ENCODE peak calls at places on chromosomes 5 and 9, in four cellular contexts. L is K562, X is stomach, I is tibial nerve. Y is an unnamed sample.
A peak's percentile ranks its signal among the peaks of the same experiment; 100 is the strongest.

GRCh38 chr9:17962747-17963146 is 383.9 kb downstream of the SH3GL2 start:
- DNase-seq in L (no peak), X (no peak), I (peak; percentile 11), Y (no peak)

GRCh38 chr5:109328626-109329025 is 81.1 kb downstream of the PJA2 start:
- DNase-seq in L (no peak), X (no peak), I (no peak), Y (no peak)

GRCh38 chr5:13946111-13946510 is 1.6 kb upstream of the DNAH5 start:
- DNase-seq in L (no peak), X (no peak), I (no peak), Y (no peak)

GRCh38 chr9:130426883-130427282 is 17.9 kb upstream of the ASS1 start:
- DNase-seq in L (no peak), X (no peak), I (no peak), Y (peak; percentile 60)

GRCh38 chr5:169164481-169164925 is 136.4 kb downstream of the SLIT3 start:
- DNase-seq in L (no peak), X (peak; percentile 74), I (no peak), Y (no peak)

GRCh38 chr9:89661956-89662717 is 57.3 kb downstream of the GADD45G start:
- DNase-seq in L (peak; percentile 58), X (peak; percentile 99), I (peak; percentile 96), Y (peak; percentile 98)

GRCh38 chr5:68368686-68369359 is 153.3 kb downstream of the PIK3R1 start:
- DNase-seq in L (no peak), X (no peak), I (no peak), Y (no peak)

GRCh38 chr5:121630402-121630801 is 221.3 kb upstream of the FTMT start:
- DNase-seq in L (no peak), X (no peak), I (no peak), Y (no peak)

GRCh38 chr9:124045076-124045829 is 33.7 kb downstream of the LHX2 start:
- DNase-seq in L (peak; percentile 37), X (peak; percentile 51), I (no peak), Y (peak; percentile 73)

GRCh38 chr9:113345165-113345564 is 4.2 kb upstream of the BSPRY start:
- DNase-seq in L (no peak), X (no peak), I (no peak), Y (no peak)

GRCh38 chr5:51518607-51519006 is 135.4 kb downstream of the ISL1 start:
- DNase-seq in L (no peak), X (no peak), I (no peak), Y (no peak)

GRCh38 chr5:138033275-138033808 is 463 bp upstream of the FAM13B start:
- DNase-seq in L (no peak), X (no peak), I (peak; percentile 17), Y (peak; percentile 64)

GRCh38 chr9:972512-973294 is 3.8 kb upstream of the DMRT3 start:
- DNase-seq in L (no peak), X (no peak), I (no peak), Y (no peak)

GRCh38 chr9:135971892-135972291 is 10.7 kb upstream of the UBAC1 start:
- DNase-seq in L (peak; percentile 87), X (peak; percentile 81), I (no peak), Y (no peak)

GRCh38 chr9:72542917-72543316 is 21.5 kb downstream of the TMC1 start:
- DNase-seq in L (no peak), X (no peak), I (no peak), Y (no peak)

GRCh38 chr9:38422555-38423245 is 1.6 kb downstream of the IGFBPL1 start:
- DNase-seq in L (no peak), X (no peak), I (no peak), Y (no peak)

GRCh38 chr9:38423273-38423938 is 848 bp downstream of the IGFBPL1 start:
- DNase-seq in L (no peak), X (no peak), I (no peak), Y (no peak)

GRCh38 chr9:38421498-38422211 is 2.6 kb downstream of the IGFBPL1 start:
- DNase-seq in L (no peak), X (no peak), I (no peak), Y (no peak)

GRCh38 chr9:38424918-38425317 is 664 bp upstream of the IGFBPL1 start:
- DNase-seq in L (no peak), X (no peak), I (no peak), Y (no peak)

DNA sequence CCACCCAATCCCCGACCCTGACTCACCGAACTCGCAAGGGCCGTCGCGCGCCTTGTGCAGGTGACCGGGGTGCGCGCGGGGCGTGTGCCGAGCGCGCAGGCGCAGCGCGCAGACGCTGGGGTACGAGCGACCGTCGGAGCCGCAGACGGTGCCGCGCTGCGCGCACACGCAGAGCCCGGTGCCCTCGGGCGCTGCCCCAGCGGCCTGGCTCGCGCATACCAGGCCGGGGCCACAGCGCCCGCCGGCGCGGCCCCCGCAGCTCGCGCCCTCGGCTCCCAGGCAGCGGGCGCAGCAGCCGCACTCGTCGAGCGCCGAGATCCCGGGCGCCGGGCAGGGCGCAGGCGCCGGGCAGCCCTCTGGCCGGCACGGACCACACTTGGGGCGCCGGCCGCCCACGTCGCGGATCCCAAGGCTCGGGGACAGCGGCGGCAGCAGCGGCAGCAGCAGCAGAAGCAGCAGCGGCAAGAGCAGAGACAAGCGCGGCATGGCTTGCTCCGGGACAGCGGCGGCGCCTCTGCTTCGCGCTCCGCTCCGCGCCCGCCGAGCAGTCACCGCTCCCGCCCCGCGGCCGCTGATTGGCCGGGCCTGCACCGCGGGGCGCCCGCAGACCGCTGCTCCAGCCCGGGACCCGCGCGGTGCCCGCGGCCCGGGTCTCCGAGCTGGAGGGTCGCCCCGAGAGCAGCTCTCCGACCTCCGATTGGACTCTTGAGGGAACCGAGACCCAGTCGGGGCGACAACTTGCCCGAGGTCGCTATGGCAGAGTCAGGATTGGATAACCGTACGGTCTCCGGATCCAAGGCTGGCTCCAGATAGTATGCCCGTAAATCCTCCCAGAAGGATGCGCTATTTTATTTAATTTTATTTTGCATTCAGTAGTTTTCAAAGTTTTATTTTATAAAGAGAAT is at the start of gene IGFBPL1:
- DNase-seq in L (no peak), X (no peak), I (no peak), Y (peak; percentile 57)
- TF ChIP-seq POLR2A in L (no peak), X (no peak), I (no peak), Y (no peak)

DNA sequence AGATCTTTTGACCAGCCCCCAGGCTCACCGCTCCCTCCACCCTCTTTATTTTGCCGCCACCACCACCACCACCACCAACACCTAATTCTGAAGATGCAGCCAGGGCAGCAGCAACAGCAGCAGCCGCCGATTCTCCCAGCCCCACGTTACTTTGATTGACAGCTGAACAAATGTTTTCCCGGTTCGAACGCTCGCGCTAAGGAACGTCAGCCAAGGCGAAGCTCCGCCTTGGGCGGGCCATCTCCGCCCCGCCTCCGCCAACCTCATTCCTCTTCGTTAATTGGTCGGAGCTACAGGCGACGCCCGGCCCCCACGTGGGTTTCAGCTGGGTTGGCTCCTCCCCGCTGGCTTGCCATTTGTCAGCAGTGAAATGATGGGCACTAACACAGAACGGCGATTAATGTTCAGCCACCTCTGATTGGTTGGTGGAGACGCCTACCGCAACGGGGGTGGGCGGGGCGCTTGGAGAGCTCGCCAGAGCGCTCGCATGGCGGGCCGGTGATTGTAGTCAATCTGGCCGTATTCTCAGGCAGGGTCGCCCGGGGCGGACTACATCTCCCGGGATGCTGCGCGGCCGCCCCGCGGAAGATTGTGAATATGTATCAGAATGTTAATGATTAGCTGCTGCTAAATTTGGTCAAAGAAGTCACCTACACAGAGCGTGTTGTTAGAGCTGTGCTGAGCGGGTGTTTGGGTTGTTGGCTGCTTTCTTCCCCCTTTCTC is at the start of gene TLE4:
- DNase-seq in L (peak; percentile 77), X (peak; percentile 100), I (peak; percentile 99), Y (peak; percentile 100)
- TF ChIP-seq EP300 in L (no peak), X (no peak), I (peak; percentile 81), Y (no peak)

DNA sequence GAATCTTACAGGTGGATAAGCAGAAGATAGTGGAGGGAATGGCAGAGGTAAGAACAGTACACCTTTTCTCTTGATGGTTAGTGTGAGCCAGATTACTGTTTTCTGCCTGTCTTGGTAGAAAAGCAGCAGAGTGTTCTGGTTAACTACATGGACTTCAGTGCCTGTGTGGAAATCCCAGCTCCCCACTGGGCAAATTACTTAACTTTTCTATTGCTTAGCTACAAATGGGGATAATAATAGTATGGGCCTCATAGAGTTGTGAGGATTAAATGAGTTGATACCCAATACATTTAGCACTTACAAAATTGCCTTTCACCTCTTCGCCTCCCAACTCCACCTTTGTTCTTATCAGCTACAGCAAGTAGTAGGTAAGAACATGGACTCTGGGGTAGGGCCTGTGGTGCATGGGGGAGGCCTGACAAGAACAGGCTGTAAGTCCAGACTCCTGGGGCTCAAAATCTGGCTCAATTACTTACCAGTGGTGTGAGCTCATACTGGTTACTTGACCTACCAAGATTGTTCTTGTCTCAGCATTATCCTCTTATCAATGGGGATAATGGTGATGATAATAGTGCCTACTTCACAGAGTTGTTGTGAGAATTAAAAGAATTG is 125.1 kb downstream of the LIFR start:
- DNase-seq in L (no peak), X (no peak), I (no peak), Y (no peak)
- TF ChIP-seq POLR2A in L (no peak), X (no peak), I (no peak), Y (no peak)

GRCh38 chr9:103713631-103714030 is 380.5 kb upstream of the SMC2 start:
- DNase-seq in L (no peak), X (no peak), I (no peak), Y (no peak)
- TF ChIP-seq EP300 in L (no peak), X (no peak), I (no peak), Y (no peak)

GRCh38 chr5:143870871-143871632 is 59.1 kb downstream of the HMHB1 start:
- DNase-seq in L (no peak), X (no peak), I (no peak), Y (no peak)
- TF ChIP-seq POLR2A in L (no peak), X (no peak), I (no peak), Y (no peak)

DNA sequence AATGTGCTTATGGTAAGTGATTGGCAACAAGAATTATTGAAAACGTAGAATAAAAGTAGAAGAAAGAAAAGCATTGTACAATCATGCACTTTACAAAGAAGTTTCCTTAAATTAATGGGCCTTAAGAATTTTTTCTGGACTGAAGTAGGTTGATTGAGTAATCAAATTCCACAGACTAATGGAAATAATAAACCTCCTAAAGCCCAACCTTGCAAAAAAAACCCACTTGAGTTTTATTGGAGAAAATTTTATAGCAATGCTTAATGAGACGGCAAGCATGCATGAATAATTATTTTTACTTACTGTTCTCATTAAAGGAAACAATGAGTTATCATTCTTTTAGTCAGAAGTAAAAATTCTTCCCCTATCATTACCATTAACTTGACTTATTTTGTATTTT is 676.1 kb upstream of the C9orf72 start:
- DNase-seq in L (no peak), X (no peak), I (no peak), Y (no peak)
- TF ChIP-seq EP300 in L (no peak), X (no peak), I (no peak), Y (no peak)

GRCh38 chr5:56207537-56207936 is 25.6 kb downstream of the ANKRD55 start:
- DNase-seq in L (no peak), X (no peak), I (no peak), Y (no peak)

GRCh38 chr5:56200856-56201638 is 32.1 kb downstream of the ANKRD55 start:
- DNase-seq in L (peak; percentile 39), X (peak; percentile 76), I (peak; percentile 58), Y (no peak)

GRCh38 chr5:56206126-56206525 is 27.0 kb downstream of the ANKRD55 start:
- DNase-seq in L (no peak), X (no peak), I (no peak), Y (no peak)

DNA sequence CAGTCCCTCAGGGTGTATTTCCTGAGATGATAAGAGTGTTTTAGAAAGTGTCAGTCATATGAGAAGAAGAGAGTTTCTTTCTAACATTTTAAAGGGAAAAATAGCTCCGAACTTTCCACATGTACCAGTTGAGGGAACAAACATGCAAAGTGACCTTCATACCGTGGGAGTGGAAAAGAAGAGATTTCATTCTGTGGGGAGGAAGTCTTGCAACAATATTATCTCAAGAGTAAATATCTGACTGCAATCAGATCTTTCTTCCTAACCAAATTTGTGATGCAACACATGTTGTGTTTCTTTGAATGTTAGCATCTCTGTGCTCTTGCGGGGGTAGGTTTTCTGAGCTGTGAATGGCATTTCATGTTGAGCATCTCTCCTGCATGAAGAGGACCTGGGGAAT is 30.6 kb downstream of the ANKRD55 start:
- DNase-seq in L (no peak), X (no peak), I (no peak), Y (no peak)
- TF ChIP-seq POLR2A in L (no peak), X (no peak), I (no peak), Y (no peak)

Y was measured in suprapubic skin.